ENCODE peak calls at places on chromosomes 7 and 10, in nine cellular contexts. D is A549, Z is SK-N-SH, S is GM12878, G is HepG2, Y is Panc1, Q is K562, W is GM23338, J is HL-60. V is an unnamed sample.

GRCh38 chr10:78053201-78053868 is 19.7 kb downstream of the RPS24 start:
- DNase-seq in D (no peak), Z (no peak), S (no peak), G (no peak), Y (no peak), Q (no peak), W (no peak), J (no peak), V (no peak)

GRCh38 chr10:22803201-22803895 is 89.0 kb upstream of the PIP4K2A start:
- DNase-seq in D (no peak), Z (no peak), S (no peak), G (no peak), Y (no peak), Q (no peak), W (no peak), J (no peak), V (no peak)

GRCh38 chr10:97875391-97875790 is 25.7 kb downstream of the GOLGA7B start:
- DNase-seq in D (no peak), Z (no peak), S (no peak), G (no peak), Y (no peak), Q (no peak), W (no peak), J (no peak), V (no peak)

GRCh38 chr7:37494940-37495339 is 46.3 kb upstream of the ELMO1 start:
- DNase-seq in D (no peak), Z (no peak), S (no peak), G (no peak), Y (no peak), Q (no peak), W (no peak), J (peak), V (no peak)

GRCh38 chr10:30784896-30785605 is 155.5 kb upstream of the LYZL2 start:
- DNase-seq in D (no peak), Z (peak), S (no peak), G (no peak), Y (no peak), Q (no peak), W (peak), J (no peak), V (no peak)

GRCh38 chr10:78540355-78541076 is 506.9 kb downstream of the RPS24 start:
- DNase-seq in D (no peak), Z (no peak), S (no peak), G (no peak), Y (no peak), Q (no peak), W (no peak), J (no peak), V (no peak)

GRCh38 chr10:73553316-73553715 is 37.8 kb downstream of the USP54 start:
- DNase-seq in D (no peak), Z (no peak), S (no peak), G (peak), Y (no peak), Q (no peak), W (peak), J (no peak), V (no peak)

GRCh38 chr10:89699581-89700064 is 1.8 kb upstream of the KIF20B start:
- DNase-seq in D (no peak), Z (no peak), S (no peak), G (peak), Y (no peak), Q (no peak), W (no peak), J (peak), V (no peak)

GRCh38 chr10:63553031-63553430 is 31.8 kb downstream of the REEP3 start:
- DNase-seq in D (peak), Z (no peak), S (no peak), G (no peak), Y (peak), Q (no peak), W (no peak), J (no peak), V (peak)

GRCh38 chr10:32983333-32983909 is 25.4 kb upstream of the ITGB1 start:
- DNase-seq in D (peak), Z (peak), S (no peak), G (peak), Y (no peak), Q (no peak), W (no peak), J (no peak), V (peak)

DNA sequence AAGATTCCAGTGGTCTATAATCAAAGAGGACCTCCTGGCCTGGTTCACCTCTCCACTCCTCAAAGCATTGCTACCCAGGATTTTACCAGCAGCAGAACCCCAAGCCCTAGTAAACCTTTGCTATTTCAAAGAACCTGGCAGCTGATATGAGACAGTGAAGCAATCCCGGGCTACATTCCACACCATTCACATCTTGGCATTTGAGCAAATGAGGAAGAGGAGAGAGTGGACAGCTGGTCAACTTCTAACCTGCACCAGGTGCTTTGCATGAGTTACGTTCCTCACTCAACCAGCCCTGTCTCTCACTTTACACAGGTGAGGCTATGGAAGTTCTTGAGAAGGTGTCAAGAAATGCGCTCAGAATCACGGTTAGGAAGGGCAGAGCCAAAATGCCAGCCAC is 1.1 kb downstream of the CCDC3 start:
- DNase-seq in D (no peak), Z (no peak), S (no peak), G (no peak), Y (no peak), Q (no peak), W (no peak), J (no peak), V (no peak)
- TF ChIP-seq REST in D (no peak), Z (no peak), S (no peak), G (no peak), Y (no peak), Q (no peak), W (no peak), J (no peak), V (no peak)

GRCh38 chr7:1028775-1029636 is 15.3 kb upstream of the GPR146 start:
- DNase-seq in D (peak), Z (peak), S (no peak), G (peak), Y (peak), Q (peak), W (peak), J (peak), V (peak)

GRCh38 chr7:1025747-1026581 is 18.4 kb upstream of the GPR146 start:
- DNase-seq in D (no peak), Z (no peak), S (no peak), G (no peak), Y (no peak), Q (no peak), W (no peak), J (no peak), V (no peak)

GRCh38 chr7:1026721-1027151 is 17.6 kb upstream of the GPR146 start:
- DNase-seq in D (no peak), Z (no peak), S (no peak), G (no peak), Y (no peak), Q (no peak), W (no peak), J (no peak), V (no peak)

GRCh38 chr7:1028044-1028770 is 16.1 kb upstream of the GPR146 start:
- DNase-seq in D (peak), Z (peak), S (no peak), G (peak), Y (no peak), Q (peak), W (peak), J (peak), V (peak)

GRCh38 chr7:1027285-1028043 is 16.9 kb upstream of the GPR146 start:
- DNase-seq in D (peak), Z (peak), S (no peak), G (no peak), Y (no peak), Q (peak), W (peak), J (no peak), V (no peak)
- TF ChIP-seq REST in D (no peak), Z (no peak), S (no peak), G (no peak), Y (no peak), Q (no peak), W (no peak), J (no peak), V (no peak)

DNA sequence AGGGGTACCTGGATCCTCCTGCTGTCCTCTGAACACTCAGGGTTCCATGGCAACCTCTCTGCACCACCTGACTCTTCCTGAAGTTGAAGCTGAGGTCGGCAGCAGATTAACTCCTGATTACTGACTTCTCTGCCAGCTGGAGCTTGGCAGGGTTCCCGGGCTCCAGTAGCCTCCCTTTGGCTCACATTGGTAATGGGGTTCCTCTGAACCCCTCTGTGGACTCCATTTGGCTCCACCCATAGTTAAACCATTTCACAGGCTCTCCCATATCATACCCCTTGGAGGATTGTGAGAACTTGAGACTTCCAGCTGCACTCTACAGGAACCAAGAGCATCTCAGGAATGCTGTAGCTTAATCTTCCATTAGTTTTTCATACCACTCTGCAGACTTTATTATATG is 292.5 kb downstream of the HDAC9 start:
- DNase-seq in D (no peak), Z (peak), S (no peak), G (no peak), Y (no peak), Q (no peak), W (no peak), J (no peak), V (no peak)
- TF ChIP-seq REST in D (no peak), Z (no peak), S (no peak), G (no peak), Y (no peak), Q (no peak), W (no peak), J (no peak), V (no peak)

GRCh38 chr10:121511943-121512342 is 86.3 kb downstream of the FGFR2 start:
- DNase-seq in D (no peak), Z (no peak), S (no peak), G (peak), Y (no peak), Q (no peak), W (no peak), J (no peak), V (no peak)

GRCh38 chr10:121510201-121510771 is 88.0 kb downstream of the FGFR2 start:
- DNase-seq in D (no peak), Z (no peak), S (no peak), G (no peak), Y (no peak), Q (no peak), W (no peak), J (no peak), V (no peak)

GRCh38 chr10:121514141-121514865 is 83.9 kb downstream of the FGFR2 start:
- DNase-seq in D (no peak), Z (no peak), S (no peak), G (no peak), Y (no peak), Q (no peak), W (no peak), J (no peak), V (no peak)

GRCh38 chr10:121509776-121510175 is 88.5 kb downstream of the FGFR2 start:
- DNase-seq in D (no peak), Z (no peak), S (no peak), G (no peak), Y (no peak), Q (no peak), W (no peak), J (no peak), V (no peak)
- TF ChIP-seq REST in D (no peak), Z (no peak), S (no peak), G (no peak), Y (no peak), Q (no peak), W (no peak), J (no peak), V (no peak)

DNA sequence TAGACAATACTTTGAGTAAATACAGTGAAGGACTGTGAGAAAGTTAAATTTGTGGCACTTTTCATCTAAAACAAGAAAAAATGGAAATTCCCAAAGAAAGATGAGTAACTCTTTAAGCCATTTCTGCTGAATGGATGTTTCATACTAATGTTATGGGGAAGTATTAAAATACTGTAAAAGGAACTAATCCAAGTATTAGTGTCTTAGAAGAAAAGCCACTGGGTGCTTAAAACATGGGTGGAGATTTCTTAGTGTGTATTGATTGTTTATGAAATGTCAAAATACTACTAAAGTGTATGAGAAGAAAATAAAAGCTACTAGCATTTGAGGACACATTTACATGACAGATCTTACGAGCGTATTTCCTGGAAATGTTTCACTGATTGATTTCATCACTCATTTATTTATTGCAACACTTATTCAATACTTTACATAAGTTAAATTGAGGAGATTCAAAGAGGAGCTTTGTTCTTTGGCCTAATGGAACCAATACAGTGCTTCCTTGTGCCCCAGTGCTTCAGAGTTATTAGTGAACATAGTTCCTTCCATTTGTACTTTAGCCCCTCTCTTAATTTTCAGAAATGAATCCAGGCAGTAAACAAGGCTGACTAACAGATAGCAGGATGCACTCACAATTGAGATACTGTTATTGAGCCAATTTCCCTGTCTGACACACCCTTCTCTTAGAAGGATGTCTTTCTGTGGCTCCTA is 155.5 kb upstream of the AHR start:
- DNase-seq in D (no peak), Z (no peak), S (no peak), G (peak), Y (no peak), Q (no peak), W (no peak), J (no peak), V (no peak)
- TF ChIP-seq REST in D (no peak), Z (no peak), S (no peak), G (no peak), Y (no peak), Q (no peak), W (no peak), J (no peak), V (no peak)

GRCh38 chr7:106537119-106537518 is 123.8 kb downstream of the CCDC71L start:
- DNase-seq in D (no peak), Z (no peak), S (no peak), G (no peak), Y (no peak), Q (no peak), W (no peak), J (no peak), V (no peak)

GRCh38 chr7:106543221-106543757 is 117.7 kb downstream of the CCDC71L start:
- DNase-seq in D (no peak), Z (no peak), S (no peak), G (no peak), Y (no peak), Q (no peak), W (no peak), J (no peak), V (no peak)

GRCh38 chr7:106545275-106545674 is 115.7 kb downstream of the CCDC71L start:
- DNase-seq in D (no peak), Z (no peak), S (no peak), G (no peak), Y (no peak), Q (peak), W (no peak), J (no peak), V (no peak)

GRCh38 chr7:106538638-106539037 is 122.3 kb downstream of the CCDC71L start:
- DNase-seq in D (no peak), Z (no peak), S (no peak), G (no peak), Y (no peak), Q (no peak), W (no peak), J (no peak), V (no peak)

GRCh38 chr7:106542550-106543220 is 118.3 kb downstream of the CCDC71L start:
- DNase-seq in D (peak), Z (peak), S (peak), G (peak), Y (peak), Q (peak), W (peak), J (no peak), V (peak)
- TF ChIP-seq REST in D (no peak), Z (no peak), S (no peak), G (no peak), Y (no peak), Q (no peak), W (no peak), J (no peak), V (no peak)

DNA sequence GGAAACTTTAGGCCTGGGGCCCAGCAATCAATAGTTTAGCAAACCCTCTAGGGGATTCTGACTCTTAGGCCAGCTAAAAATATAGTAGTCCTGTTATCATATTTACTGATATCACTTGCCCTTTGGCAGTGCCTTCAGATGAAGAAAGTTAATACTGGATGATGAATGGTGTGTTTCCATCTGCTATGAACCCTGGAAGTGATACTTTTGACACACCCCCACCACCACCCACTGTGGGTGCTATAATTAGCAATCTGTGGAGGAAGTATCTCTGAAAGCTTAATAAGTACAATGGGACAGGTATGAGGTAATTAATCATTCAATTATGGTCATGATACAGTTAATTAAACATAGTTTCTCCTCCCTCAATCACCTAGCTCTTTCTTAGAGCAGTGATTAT is 90.4 kb upstream of the LRRTM3 start:
- DNase-seq in D (no peak), Z (no peak), S (no peak), G (no peak), Y (no peak), Q (no peak), W (no peak), J (no peak), V (no peak)
- TF ChIP-seq REST in D (no peak), Z (no peak), S (no peak), G (no peak), Y (no peak), Q (no peak), W (no peak), J (no peak), V (no peak)

GRCh38 chr10:60905580-60905979 is 38.4 kb downstream of the RHOBTB1 start:
- DNase-seq in D (no peak), Z (no peak), S (no peak), G (no peak), Y (no peak), Q (no peak), W (no peak), J (no peak), V (no peak)
- TF ChIP-seq REST in D (no peak), Z (no peak), S (no peak), G (no peak), Y (no peak), Q (no peak), W (no peak), J (no peak), V (no peak)

GRCh38 chr10:61554925-61555324 is 101.7 kb upstream of the TMEM26 start:
- DNase-seq in D (no peak), Z (no peak), S (no peak), G (no peak), Y (no peak), Q (no peak), W (no peak), J (no peak), V (no peak)
- TF ChIP-seq REST in D (no peak), Z (no peak), S (no peak), G (no peak), Y (no peak), Q (no peak), W (no peak), J (no peak), V (no peak)

DNA sequence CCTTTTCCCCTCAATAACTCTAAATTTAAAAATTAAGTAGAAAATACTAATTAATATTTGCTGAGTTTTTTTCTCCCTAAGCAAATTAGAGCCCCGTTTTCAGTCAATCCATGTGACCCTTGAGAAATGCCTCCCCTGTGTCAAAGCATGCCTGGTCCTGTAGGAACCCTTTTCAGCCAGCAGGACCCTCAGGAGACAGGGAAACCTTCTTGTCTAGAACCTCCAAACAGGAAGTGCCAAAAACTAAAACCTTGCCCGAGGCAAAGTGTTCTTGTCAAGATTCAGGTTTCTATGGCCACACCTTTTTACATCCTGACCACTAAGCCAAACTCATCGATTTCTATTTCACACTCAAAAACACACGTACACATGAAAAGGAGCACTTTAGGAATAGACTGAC is 60.1 kb upstream of the NFE2L3 start:
- DNase-seq in D (peak), Z (peak), S (no peak), G (no peak), Y (no peak), Q (peak), W (peak), J (no peak), V (no peak)
- TF ChIP-seq REST in D (no peak), Z (no peak), S (no peak), G (no peak), Y (no peak), Q (no peak), W (no peak), J (no peak), V (no peak)